ENCODE peak calls at places on chromosomes 4 and X, in six cellular contexts. S is lower leg skin, M is IMR-90, P is NB4, T is tibial nerve, R is heart left ventricle. Q is an unnamed sample.

GRCh38 chr4:40552536-40552935 is 77.1 kb downstream of the RBM47 start:
- DNase-seq in S (no peak), M (no peak), P (no peak), T (no peak), R (no peak), Q (no peak)

GRCh38 chrX:1181131-1181530 is 31.3 kb downstream of the CRLF2 start:
- DNase-seq in S (peak; percentile 42), M (no peak), P (no peak), T (no peak), R (no peak), Q (no peak)

GRCh38 chr4:87073570-87074470 is 139.0 kb downstream of the AFF1 start:
- DNase-seq in S (no peak), M (peak; percentile 62), P (no peak), T (peak; percentile 39), R (peak; percentile 48), Q (no peak)

GRCh38 chrX:17559728-17560379 is 177.4 kb upstream of the SCML1 start:
- DNase-seq in S (no peak), M (peak; percentile 92), P (no peak), T (no peak), R (no peak), Q (no peak)

GRCh38 chr4:78119698-78120097 is 62.6 kb downstream of the FRAS1 start:
- DNase-seq in S (no peak), M (no peak), P (no peak), T (no peak), R (no peak), Q (no peak)

GRCh38 chrX:102044496-102044895 is 81.0 kb upstream of the TCEAL2 start:
- DNase-seq in S (no peak), M (no peak), P (no peak), T (no peak), R (no peak), Q (no peak)

GRCh38 chr4:147640331-147640730 is 23.1 kb downstream of the TMEM184C start:
- DNase-seq in S (no peak), M (peak; percentile 59), P (no peak), T (no peak), R (no peak), Q (no peak)

GRCh38 chrX:69618803-69619202 is 2.9 kb downstream of the EDA start:
- DNase-seq in S (no peak), M (peak; percentile 2), P (peak; percentile 15), T (no peak), R (peak; percentile 5), Q (no peak)

GRCh38 chr4:55291227-55291629 is 54.8 kb upstream of the SRD5A3 start:
- DNase-seq in S (no peak), M (no peak), P (no peak), T (peak; percentile 12), R (peak; percentile 14), Q (no peak)

GRCh38 chr4:7857238-7857701 is 82.4 kb downstream of the AFAP1 start:
- DNase-seq in S (no peak), M (peak; percentile 99), P (no peak), T (peak; percentile 27), R (peak; percentile 39), Q (no peak)

GRCh38 chr4:19227701-19228100 is 1024.0 kb upstream of the SLIT2 start:
- DNase-seq in S (no peak), M (no peak), P (no peak), T (no peak), R (no peak), Q (no peak)

GRCh38 chrX:18871161-18871880 is 112.6 kb downstream of the PHKA2 start:
- DNase-seq in S (peak; percentile 54), M (no peak), P (no peak), T (no peak), R (no peak), Q (no peak)

GRCh38 chr4:55866290-55866907 is 13.0 kb downstream of the EXOC1 start:
- DNase-seq in S (no peak), M (peak; percentile 96), P (peak; percentile 89), T (no peak), R (no peak), Q (no peak)

GRCh38 chr4:183422962-183423653 is 21.3 kb upstream of the CDKN2AIP start:
- DNase-seq in S (peak; percentile 71), M (peak; percentile 59), P (no peak), T (no peak), R (no peak), Q (no peak)

GRCh38 chr4:20127626-20128025 is 124.1 kb upstream of the SLIT2 start:
- DNase-seq in S (no peak), M (peak; percentile 70), P (no peak), T (no peak), R (no peak), Q (no peak)

GRCh38 chr4:156805696-156806095 is 165.9 kb downstream of the PDGFC start:
- DNase-seq in S (no peak), M (no peak), P (no peak), T (no peak), R (no peak), Q (no peak)

GRCh38 chr4:40840985-40841571 is 91.3 kb downstream of the NSUN7 start:
- DNase-seq in S (peak; percentile 89), M (peak; percentile 90), P (peak; percentile 86), T (peak; percentile 76), R (peak; percentile 70), Q (peak; percentile 23)

GRCh38 chrX:11478036-11478435 is 184.8 kb downstream of the AMELX start:
- DNase-seq in S (no peak), M (no peak), P (no peak), T (no peak), R (no peak), Q (no peak)

GRCh38 chr4:105022811-105023667 is 123.6 kb upstream of the TET2 start:
- DNase-seq in S (no peak), M (peak; percentile 3), P (peak; percentile 84), T (no peak), R (no peak), Q (no peak)

GRCh38 chr4:109912706-109913621 is at the start of gene EGF:
- DNase-seq in S (no peak), M (peak; percentile 50), P (no peak), T (no peak), R (peak; percentile 23), Q (no peak)

GRCh38 chr4:56496241-56496640 is 9.3 kb upstream of the ARL9 start:
- DNase-seq in S (no peak), M (no peak), P (no peak), T (no peak), R (no peak), Q (no peak)

GRCh38 chr4:7637971-7638370 is 203.2 kb upstream of the PSAPL1 start:
- DNase-seq in S (no peak), M (no peak), P (no peak), T (no peak), R (no peak), Q (no peak)

GRCh38 chr4:159101983-159102622 is 776 bp upstream of the RAPGEF2 start:
- DNase-seq in S (no peak), M (no peak), P (peak; percentile 1), T (peak; percentile 9), R (no peak), Q (peak; percentile 27)

GRCh38 chrX:139049455-139049854 is 337.9 kb upstream of the FGF13 start:
- DNase-seq in S (no peak), M (no peak), P (no peak), T (no peak), R (no peak), Q (no peak)

GRCh38 chrX:109776986-109777385 is 43.9 kb upstream of the ACSL4 start:
- DNase-seq in S (no peak), M (no peak), P (no peak), T (no peak), R (no peak), Q (no peak)

GRCh38 chr4:104989363-104989762 is 157.3 kb upstream of the TET2 start:
- DNase-seq in S (no peak), M (peak; percentile 41), P (no peak), T (no peak), R (no peak), Q (no peak)

GRCh38 chrX:107775000-107775733 is 420 bp downstream of the TSC22D3 start:
- DNase-seq in S (no peak), M (no peak), P (no peak), T (no peak), R (peak; percentile 11), Q (peak; percentile 34)

DNA sequence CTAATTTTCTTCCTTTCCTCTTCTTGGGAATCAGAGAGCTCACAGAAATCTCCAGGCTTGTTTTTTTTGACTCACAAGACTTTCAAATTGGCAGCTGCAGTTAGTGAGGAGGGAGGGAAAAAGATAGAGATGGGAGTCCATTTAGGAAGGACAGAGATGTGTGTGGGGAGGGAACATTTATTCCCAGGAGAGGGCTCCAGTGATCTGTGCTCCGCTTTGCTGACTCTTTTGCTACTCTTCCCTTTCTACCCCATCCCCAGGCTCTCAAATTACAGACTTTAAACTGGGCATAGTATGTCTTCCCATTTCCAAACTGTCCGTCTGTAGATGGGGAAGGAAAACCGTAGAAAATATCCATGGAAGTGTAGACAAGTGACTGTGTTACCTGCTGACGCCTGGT is 39.1 kb upstream of the UCP1 start:
- DNase-seq in S (no peak), M (no peak), P (no peak), T (no peak), R (no peak), Q (no peak)
- TF ChIP-seq CTCF in S (no peak), M (no peak), P (no peak), T (no peak), R (no peak), Q (no peak)

GRCh38 chr4:39037491-39037825 is 5.2 kb upstream of the TMEM156 start:
- DNase-seq in S (no peak), M (peak; percentile 68), P (no peak), T (no peak), R (no peak), Q (no peak)
- TF ChIP-seq POLR2A in S (no peak), M (no peak), P (no peak), T (no peak), R (no peak), Q (no peak)

GRCh38 chr4:165209796-165210195 is 2.4 kb downstream of the KLHL2 start:
- DNase-seq in S (no peak), M (no peak), P (no peak), T (no peak), R (no peak), Q (no peak)

GRCh38 chr4:165208741-165209388 is 1.5 kb downstream of the KLHL2 start:
- DNase-seq in S (no peak), M (no peak), P (peak; percentile 11), T (no peak), R (no peak), Q (no peak)

GRCh38 chr4:165208322-165208652 is 926 bp downstream of the KLHL2 start:
- DNase-seq in S (no peak), M (no peak), P (no peak), T (no peak), R (no peak), Q (no peak)

GRCh38 chr4:165207431-165208321 is at the start of gene KLHL2:
- DNase-seq in S (peak; percentile 93), M (peak; percentile 74), P (peak; percentile 86), T (peak; percentile 43), R (peak; percentile 86), Q (peak; percentile 84)

GRCh38 chr4:165210566-165210965 is 3.2 kb downstream of the KLHL2 start:
- DNase-seq in S (no peak), M (no peak), P (no peak), T (no peak), R (no peak), Q (no peak)
- TF ChIP-seq CTCF in S (no peak), M (no peak), P (no peak), T (no peak), R (no peak), Q (no peak)

GRCh38 chr4:140151700-140152014 is 2.3 kb downstream of the MAML3 start:
- DNase-seq in S (peak; percentile 95), M (peak; percentile 85), P (peak; percentile 90), T (peak; percentile 76), R (peak; percentile 87), Q (peak; percentile 84)
- TF ChIP-seq POLR2A in S (no peak), M (peak; percentile 23), P (peak; percentile 37), T (no peak), R (no peak), Q (peak; percentile 15)